ENCODE peak calls at places on chromosomes 16 and 17, in four cellular contexts. One of them, this sample, is unnamed.

GRCh38 chr16:90077757-90078593 is 844 bp upstream of the PRDM7 start:
- DNase-seq in HepG2: no peak
- DNase-seq in K562: peak; percentile 18
- DNase-seq in H1: peak; percentile 67
- DNase-seq in this sample: no peak

GRCh38 chr16:11669380-11670146 is 1.3 kb downstream of the SNN start:
- DNase-seq in HepG2: no peak
- DNase-seq in K562: no peak
- DNase-seq in H1: no peak
- DNase-seq in this sample: peak; percentile 33

GRCh38 chr17:60598001-60598736 is 1.8 kb upstream of the PPM1D start:
- DNase-seq in HepG2: no peak
- DNase-seq in K562: no peak
- DNase-seq in H1: no peak
- DNase-seq in this sample: no peak

GRCh38 chr17:72305964-72306551 is 185.2 kb downstream of the SOX9 start:
- DNase-seq in HepG2: no peak
- DNase-seq in K562: no peak
- DNase-seq in H1: no peak
- DNase-seq in this sample: no peak

GRCh38 chr16:62225675-62226074 is 189.4 kb upstream of the CDH8 start:
- DNase-seq in HepG2: peak; percentile 76
- DNase-seq in K562: peak; percentile 56
- DNase-seq in H1: peak; percentile 92
- DNase-seq in this sample: peak; percentile 24

GRCh38 chr16:12205378-12205777 is 228.8 kb downstream of the SNX29 start:
- DNase-seq in HepG2: no peak
- DNase-seq in K562: no peak
- DNase-seq in H1: no peak
- DNase-seq in this sample: no peak

GRCh38 chr16:6684076-6684673 is 648.5 kb upstream of the RBFOX1 start:
- DNase-seq in HepG2: peak; percentile 5
- DNase-seq in K562: peak; percentile 12
- DNase-seq in H1: peak; percentile 66
- DNase-seq in this sample: no peak

GRCh38 chr17:39677581-39678339 is 9.5 kb downstream of the PNMT start:
- DNase-seq in HepG2: no peak
- DNase-seq in K562: no peak
- DNase-seq in H1: no peak
- DNase-seq in this sample: no peak

GRCh38 chr16:56610609-56611111 is 2.3 kb downstream of the MT2A start:
- DNase-seq in HepG2: no peak
- DNase-seq in K562: no peak
- DNase-seq in H1: no peak
- DNase-seq in this sample: no peak

GRCh38 chr17:9937901-9938300 is 32.8 kb upstream of the RCVRN start:
- DNase-seq in HepG2: no peak
- DNase-seq in K562: no peak
- DNase-seq in H1: no peak
- DNase-seq in this sample: no peak

GRCh38 chr17:45942284-45942683 is 47.9 kb downstream of the MAPT start:
- DNase-seq in HepG2: no peak
- DNase-seq in K562: no peak
- DNase-seq in H1: no peak
- DNase-seq in this sample: no peak

GRCh38 chr17:34377078-34377823 is 14.2 kb upstream of the CCL1 start:
- DNase-seq in HepG2: no peak
- DNase-seq in K562: no peak
- DNase-seq in H1: no peak
- DNase-seq in this sample: no peak

GRCh38 chr16:72311426-72311825 is 139.5 kb upstream of the PMFBP1 start:
- DNase-seq in HepG2: no peak
- DNase-seq in K562: no peak
- DNase-seq in H1: no peak
- DNase-seq in this sample: no peak

GRCh38 chr16:72309001-72309400 is 137.0 kb upstream of the PMFBP1 start:
- DNase-seq in HepG2: peak; percentile 96
- DNase-seq in K562: no peak
- DNase-seq in H1: no peak
- DNase-seq in this sample: no peak

GRCh38 chr16:72308396-72308795 is 136.4 kb upstream of the PMFBP1 start:
- DNase-seq in HepG2: no peak
- DNase-seq in K562: no peak
- DNase-seq in H1: no peak
- DNase-seq in this sample: no peak

GRCh38 chr16:72313903-72314302 is 141.9 kb upstream of the PMFBP1 start:
- DNase-seq in HepG2: no peak
- DNase-seq in K562: no peak
- DNase-seq in H1: no peak
- DNase-seq in this sample: no peak

DNA sequence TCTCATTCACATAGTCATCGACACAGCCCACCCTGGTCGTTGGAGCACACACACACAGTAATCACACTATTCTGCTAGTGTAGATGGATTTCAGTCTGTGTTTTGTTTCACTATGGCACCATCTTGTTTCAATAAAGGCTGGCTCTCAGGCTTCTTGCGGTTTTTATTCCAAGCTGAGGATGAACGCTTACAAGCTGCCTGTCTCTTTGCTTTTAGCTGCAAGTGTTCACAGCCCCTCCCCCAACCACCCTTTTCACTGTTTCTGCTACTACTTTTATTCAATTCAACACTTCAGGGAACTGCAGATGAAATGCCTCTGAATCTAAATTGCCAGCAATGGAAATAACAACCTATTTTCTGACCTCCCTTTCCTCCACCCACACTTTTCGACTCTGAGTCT is 140.9 kb upstream of the PMFBP1 start:
- DNase-seq in HepG2: no peak
- DNase-seq in K562: no peak
- DNase-seq in H1: no peak
- DNase-seq in this sample: no peak
- H3K9me3 ChIP-seq in HepG2: no peaks in the 10 kb centered on the region
- H3K9me3 ChIP-seq in K562: no peaks in the 10 kb centered on the region
- H3K9me3 ChIP-seq in H1: peaks cover 8% of the 10 kb centered on the region
- H3K9me3 ChIP-seq in this sample: no peaks in the 10 kb centered on the region

DNA sequence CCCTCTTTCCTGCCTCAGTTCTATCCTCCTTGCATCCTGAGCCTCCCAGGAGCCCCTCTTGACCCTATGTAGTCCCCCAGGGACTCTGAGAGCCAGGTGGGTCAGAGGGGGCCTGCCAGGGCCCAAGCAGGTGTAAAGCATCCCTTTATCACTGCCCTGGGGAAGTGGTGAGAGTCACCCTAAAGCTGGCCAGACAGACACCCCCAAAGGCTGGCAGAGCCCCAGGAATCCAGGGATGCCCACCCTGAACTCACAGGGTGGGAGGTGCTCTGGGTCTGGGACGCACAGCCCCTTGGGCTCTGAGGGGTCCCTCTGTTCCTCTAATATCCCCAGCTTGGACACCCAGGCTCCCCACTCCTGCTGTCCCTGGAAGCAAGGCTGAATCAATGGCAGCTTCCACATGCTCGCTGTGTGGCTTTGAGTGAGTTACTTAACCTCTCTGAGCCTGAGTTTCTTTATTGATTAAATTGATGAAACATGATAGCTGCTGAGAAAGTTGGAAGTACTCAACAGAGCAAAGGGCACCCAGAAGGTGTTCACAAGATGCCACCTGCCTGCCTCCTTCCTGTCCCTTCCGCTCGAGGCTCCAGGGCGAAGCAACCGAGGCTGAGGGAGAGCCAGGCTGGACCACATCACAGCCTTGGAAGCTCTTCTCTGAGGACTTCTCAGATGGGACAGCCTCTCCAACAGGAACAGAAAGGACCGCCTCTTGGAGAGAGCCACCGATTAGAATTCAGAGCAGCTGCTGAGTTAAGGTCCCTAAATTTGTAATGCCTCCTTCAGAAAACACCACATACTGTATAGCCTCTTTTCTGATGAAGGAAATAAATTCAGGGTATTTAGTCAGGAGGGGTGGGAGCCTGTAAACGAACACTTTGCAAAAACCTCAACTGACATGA is 67.1 kb upstream of the DOC2B start:
- DNase-seq in HepG2: no peak
- DNase-seq in K562: no peak
- DNase-seq in H1: no peak
- DNase-seq in this sample: no peak
- TF ChIP-seq ATF2 in HepG2: no peak
- TF ChIP-seq ATF2 in K562: no peak
- TF ChIP-seq ATF2 in H1: no peak
- TF ChIP-seq ATF2 in this sample: no peak

GRCh38 chr17:21677911-21678310 is 14.4 kb upstream of the KCNJ18 start:
- DNase-seq in HepG2: no peak
- DNase-seq in K562: no peak
- DNase-seq in H1: no peak
- DNase-seq in this sample: no peak
- H3K9me3 ChIP-seq in HepG2: no peaks in the 10 kb centered on the region
- H3K9me3 ChIP-seq in K562: no peaks in the 10 kb centered on the region
- H3K9me3 ChIP-seq in H1: peaks cover 53% of the 10 kb centered on the region
- H3K9me3 ChIP-seq in this sample: no peaks in the 10 kb centered on the region

DNA sequence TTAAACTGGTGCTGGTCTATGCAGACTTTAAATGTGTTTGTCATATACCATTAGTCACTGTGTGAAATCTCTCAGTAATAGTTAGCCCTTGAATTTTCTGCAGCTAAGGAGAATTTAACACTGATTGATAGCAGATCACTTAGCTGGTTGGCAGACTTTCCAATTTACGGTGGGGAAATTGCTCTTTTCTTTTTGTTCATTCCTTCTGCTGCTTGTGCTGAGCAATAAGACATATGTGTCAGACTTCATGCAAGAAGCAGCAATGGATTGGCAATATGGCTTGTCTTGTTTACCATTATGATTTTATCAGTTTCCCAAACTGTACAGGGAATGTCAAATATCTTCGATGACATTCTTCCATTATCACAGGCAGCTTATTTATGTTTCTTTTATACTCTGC is 967.9 kb upstream of the GOT2 start:
- DNase-seq in HepG2: no peak
- DNase-seq in K562: no peak
- DNase-seq in H1: no peak
- DNase-seq in this sample: no peak
- TF ChIP-seq ATF2 in HepG2: no peak
- TF ChIP-seq ATF2 in K562: no peak
- TF ChIP-seq ATF2 in H1: no peak
- TF ChIP-seq ATF2 in this sample: no peak

DNA sequence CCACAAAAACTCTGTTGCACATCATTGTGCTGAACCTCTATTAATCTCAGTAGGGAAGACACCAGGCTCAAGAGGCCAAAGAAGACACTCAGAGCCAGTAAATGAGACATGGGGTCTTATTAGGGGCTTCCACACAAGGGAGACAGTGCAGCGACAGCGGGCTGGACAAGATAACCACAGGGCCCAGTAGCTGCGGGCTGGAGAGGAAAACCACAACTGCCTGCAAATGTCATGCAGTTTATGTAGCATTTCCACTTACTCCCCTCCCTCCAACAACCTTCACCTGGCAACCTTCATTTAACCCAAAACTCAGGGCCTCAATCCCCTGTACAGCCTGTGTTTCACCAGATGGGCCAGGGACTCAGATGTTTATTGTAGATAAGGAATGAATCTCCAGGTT is 185.6 kb downstream of the UTP18 start:
- DNase-seq in HepG2: no peak
- DNase-seq in K562: no peak
- DNase-seq in H1: no peak
- DNase-seq in this sample: no peak
- H3K9me3 ChIP-seq in HepG2: no peaks in the 10 kb centered on the region
- H3K9me3 ChIP-seq in K562: no peaks in the 10 kb centered on the region
- H3K9me3 ChIP-seq in H1: no peaks in the 10 kb centered on the region
- H3K9me3 ChIP-seq in this sample: no peaks in the 10 kb centered on the region

GRCh38 chr16:16050106-16050505 is 100.7 kb downstream of the ABCC1 start:
- DNase-seq in HepG2: no peak
- DNase-seq in K562: no peak
- DNase-seq in H1: no peak
- DNase-seq in this sample: no peak

GRCh38 chr16:16045879-16046278 is 96.5 kb downstream of the ABCC1 start:
- DNase-seq in HepG2: no peak
- DNase-seq in K562: no peak
- DNase-seq in H1: no peak
- DNase-seq in this sample: no peak

GRCh38 chr16:16051132-16051531 is 101.7 kb downstream of the ABCC1 start:
- DNase-seq in HepG2: no peak
- DNase-seq in K562: no peak
- DNase-seq in H1: no peak
- DNase-seq in this sample: no peak

GRCh38 chr16:16047761-16048160 is 98.3 kb downstream of the ABCC1 start:
- DNase-seq in HepG2: no peak
- DNase-seq in K562: no peak
- DNase-seq in H1: no peak
- DNase-seq in this sample: no peak

DNA sequence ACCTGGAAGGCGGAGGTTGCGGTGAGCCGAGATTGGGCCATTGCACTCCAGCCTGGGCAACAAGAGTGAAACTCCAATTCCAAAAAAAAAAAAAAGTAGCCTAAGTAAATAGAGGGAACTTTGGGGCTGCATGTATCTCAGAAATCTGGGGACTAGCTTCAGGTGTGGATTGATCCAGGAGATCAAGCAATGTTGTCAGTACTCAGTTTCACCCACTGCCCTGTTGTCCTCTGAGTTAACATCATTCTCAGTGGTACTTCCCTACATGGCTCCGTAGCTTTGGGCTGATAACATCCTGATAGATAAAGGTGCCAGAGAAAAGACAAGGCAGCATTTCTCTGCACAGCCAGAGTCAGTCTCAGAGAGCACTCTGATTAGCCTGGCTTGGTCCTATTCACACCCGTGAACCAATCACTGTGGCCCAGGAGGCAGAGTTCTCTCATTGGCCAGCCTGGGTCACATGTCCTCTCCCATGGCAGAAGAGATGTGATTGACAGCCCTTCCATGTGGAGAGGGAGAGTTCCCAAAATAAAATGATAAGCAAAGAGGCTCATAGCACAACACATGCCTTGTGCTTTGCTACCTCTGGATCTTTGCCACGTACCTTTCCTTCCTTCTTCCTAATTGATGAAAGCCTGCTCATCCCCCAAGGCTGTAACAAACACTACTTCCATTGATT is 99.6 kb downstream of the ABCC1 start:
- DNase-seq in HepG2: no peak
- DNase-seq in K562: peak; percentile 78
- DNase-seq in H1: no peak
- DNase-seq in this sample: no peak
- TF ChIP-seq ATF2 in HepG2: no peak
- TF ChIP-seq ATF2 in K562: no peak
- TF ChIP-seq ATF2 in H1: no peak
- TF ChIP-seq ATF2 in this sample: no peak